ENCODE peak calls at places on chromosomes 3 and 15, in ten cellular contexts. P is gastrocnemius medialis, Q is Peyer's patch, V is A549, A is H1, F is uterus, J is body of pancreas, B is ovary, W is lower leg skin, I is GM12892. U is an unnamed sample.

GRCh38 chr15:51737538-51738305 is at the start of gene LYSMD2:
- DNase-seq in A (no peak), B (peak), F (peak), J (peak), I (peak), P (peak), Q (peak), V (peak), W (peak), U (peak)

GRCh38 chr3:124907957-124908356 is 20.8 kb upstream of the ITGB5 start:
- DNase-seq in V (no peak), A (no peak), I (no peak), B (no peak), J (no peak), F (no peak), W (no peak), P (no peak), Q (no peak), U (no peak)

GRCh38 chr3:126270145-126270811 is 86.9 kb downstream of the KLF15 start:
- DNase-seq in J (peak), W (no peak), Q (no peak), P (peak), V (no peak), I (no peak), F (peak), A (no peak), B (peak), U (no peak)

GRCh38 chr3:57184516-57184915 is 15.3 kb downstream of the HESX1 start:
- DNase-seq in J (no peak), W (no peak), A (no peak), V (no peak), I (no peak), B (no peak), Q (no peak), P (no peak), F (no peak), U (no peak)

GRCh38 chr3:143070977-143071551 is 48.5 kb upstream of the CHST2 start:
- DNase-seq in F (no peak), B (no peak), V (peak), A (no peak), W (no peak), I (no peak), P (no peak), J (no peak), Q (no peak), U (no peak)

GRCh38 chr15:99442268-99442897 is 123.4 kb upstream of the MEF2A start:
- DNase-seq in F (peak), P (no peak), I (no peak), V (peak), A (no peak), B (peak), W (peak), Q (peak), J (peak), U (peak)

GRCh38 chr3:65328148-65328547 is 640.3 kb upstream of the ADAMTS9 start:
- DNase-seq in I (no peak), A (no peak), Q (no peak), B (no peak), P (no peak), V (no peak), F (no peak), J (no peak), W (no peak), U (no peak)

GRCh38 chr3:39849992-39850706 is 40.7 kb downstream of the MYRIP start:
- DNase-seq in Q (no peak), V (no peak), P (no peak), W (no peak), J (no peak), B (no peak), F (no peak), I (no peak), A (no peak), U (no peak)

GRCh38 chr3:132232231-132232792 is 84.9 kb upstream of the ACP3 start:
- DNase-seq in I (no peak), P (no peak), F (no peak), W (no peak), J (no peak), A (no peak), Q (no peak), V (no peak), B (no peak), U (no peak)

GRCh38 chr3:59563072-59563605 is 513.3 kb upstream of the CFAP20DC start:
- DNase-seq in A (no peak), P (no peak), I (no peak), Q (no peak), B (no peak), V (no peak), J (no peak), F (no peak), W (no peak), U (no peak)

GRCh38 chr3:99479768-99480167 is 158.6 kb upstream of the COL8A1 start:
- DNase-seq in A (no peak), Q (no peak), J (no peak), V (no peak), P (no peak), B (no peak), F (no peak), W (no peak), I (no peak), U (no peak)

GRCh38 chr3:14474363-14475081 is 65.6 kb downstream of the GRIP2 start:
- DNase-seq in F (no peak), Q (no peak), I (no peak), P (peak), B (no peak), A (no peak), W (no peak), V (no peak), J (no peak), U (no peak)

GRCh38 chr15:75209289-75209676 is 7.6 kb downstream of the C15orf39 start:
- DNase-seq in W (no peak), J (no peak), F (no peak), Q (no peak), V (no peak), B (no peak), P (no peak), I (no peak), A (no peak), U (no peak)

DNA sequence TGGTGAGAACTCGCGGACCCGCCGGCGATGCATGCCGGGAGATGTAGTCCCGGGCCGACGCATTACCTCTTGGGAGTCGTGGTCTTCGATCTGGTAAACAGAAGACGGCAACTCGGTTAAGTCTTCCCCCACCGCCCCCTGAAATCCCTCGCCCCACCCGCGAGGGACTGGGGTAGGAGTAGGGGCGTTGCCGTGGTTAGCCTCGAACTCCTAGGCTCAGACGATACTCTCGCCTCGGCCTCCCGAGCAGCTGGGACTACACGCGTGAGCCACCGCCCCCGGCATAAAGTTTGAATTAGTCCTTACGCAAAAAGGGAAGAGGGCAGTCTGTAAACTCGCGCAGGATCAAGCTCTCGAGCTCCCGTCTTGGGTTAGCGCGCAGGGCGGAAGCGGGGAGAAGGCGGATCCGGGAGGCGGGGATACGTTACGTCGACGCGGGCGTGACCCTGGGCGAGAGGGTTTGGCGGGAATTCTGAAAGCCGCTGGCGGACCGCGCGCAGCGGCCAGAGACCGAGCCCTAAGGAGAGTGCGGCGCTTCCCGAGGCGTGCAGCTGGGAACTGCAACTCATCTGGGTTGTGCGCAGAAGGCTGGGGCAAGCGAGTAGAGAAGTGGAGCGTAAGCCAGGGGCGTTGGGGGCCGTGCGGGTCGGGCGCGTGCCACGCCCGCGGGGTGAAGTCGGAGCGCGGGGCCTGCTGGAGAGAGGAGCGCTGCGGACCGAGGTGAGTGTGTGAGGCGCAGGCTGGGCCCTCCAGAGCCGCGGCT is at the start of gene RAD51:
- DNase-seq in P (peak), W (peak), V (peak), Q (peak), B (peak), J (peak), A (peak), I (peak), F (peak), U (peak)
- TF ChIP-seq POLR2A in P (peak), W (no peak), V (peak), Q (peak), B (peak), J (peak), A (peak), I (peak), F (no peak), U (peak)

GRCh38 chr3:72447059-72447946 is 400.9 kb downstream of the SHQ1 start:
- DNase-seq in Q (peak), V (peak), F (peak), J (peak), A (peak), W (peak), I (peak), B (peak), P (peak), U (peak)
- TF ChIP-seq POLR2A in Q (peak), V (peak), F (no peak), J (no peak), A (peak), W (no peak), I (peak), B (no peak), P (peak), U (peak)

GRCh38 chr3:49015765-49016164 is 2.6 kb downstream of the DALRD3 start:
- DNase-seq in I (no peak), F (no peak), W (no peak), A (no peak), J (no peak), P (no peak), B (no peak), Q (no peak), V (no peak), U (no peak)

GRCh38 chr3:49013113-49013737 is 5.2 kb downstream of the DALRD3 start:
- DNase-seq in B (peak), A (no peak), P (no peak), I (no peak), W (no peak), V (no peak), J (no peak), F (no peak), Q (no peak), U (no peak)

GRCh38 chr3:49015072-49015471 is 3.3 kb downstream of the DALRD3 start:
- DNase-seq in I (no peak), J (no peak), B (no peak), V (no peak), W (no peak), A (no peak), F (no peak), Q (no peak), P (no peak), U (no peak)

GRCh38 chr3:49012441-49013017 is 5.3 kb downstream of the WDR6 start:
- DNase-seq in P (no peak), W (no peak), F (no peak), A (no peak), I (no peak), Q (no peak), B (no peak), J (peak), V (no peak), U (no peak)

GRCh38 chr3:49013738-49014660 is 4.4 kb downstream of the DALRD3 start:
- DNase-seq in V (peak), B (peak), A (peak), P (no peak), Q (peak), W (no peak), F (no peak), J (peak), I (peak), U (no peak)
- TF ChIP-seq POLR2A in V (no peak), B (no peak), A (no peak), P (no peak), Q (no peak), W (no peak), F (no peak), J (no peak), I (peak), U (no peak)

DNA sequence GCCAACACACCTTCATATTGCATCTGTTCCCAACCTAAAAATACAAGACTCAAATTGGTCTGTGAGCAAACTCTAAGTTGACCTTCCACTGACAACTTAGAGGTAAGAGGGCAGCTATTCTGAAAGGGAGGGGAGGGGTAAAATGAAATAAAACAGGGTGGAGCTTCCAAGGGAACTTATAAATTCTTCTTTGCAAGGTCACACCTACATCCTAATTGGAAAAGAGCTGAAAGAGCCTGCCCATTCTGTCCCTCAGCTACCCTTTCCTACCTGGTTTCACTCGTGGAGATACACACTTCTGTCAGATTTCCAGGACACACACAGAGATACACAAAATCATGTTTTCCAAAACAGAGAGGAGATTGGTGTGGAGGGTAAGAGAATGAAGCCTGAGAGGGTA is 1.0 kb downstream of the ILDR1 start:
- DNase-seq in P (no peak), Q (no peak), J (no peak), V (no peak), A (no peak), B (no peak), F (no peak), W (no peak), I (no peak), U (no peak)
- TF ChIP-seq POLR2A in P (no peak), Q (no peak), J (no peak), V (no peak), A (no peak), B (no peak), F (no peak), W (no peak), I (no peak), U (no peak)

GRCh38 chr3:105865867-105866350 is 2.9 kb downstream of the CBLB start:
- DNase-seq in W (no peak), V (no peak), F (no peak), P (no peak), I (no peak), A (no peak), J (no peak), B (no peak), Q (no peak), U (no peak)

GRCh38 chr3:105865016-105865623 is 3.7 kb downstream of the CBLB start:
- DNase-seq in W (no peak), Q (no peak), P (no peak), V (no peak), B (no peak), F (no peak), J (no peak), I (no peak), A (no peak), U (no peak)

GRCh38 chr3:105867690-105868449 is 942 bp downstream of the CBLB start:
- DNase-seq in F (no peak), A (no peak), B (no peak), Q (no peak), I (no peak), W (no peak), V (no peak), J (no peak), P (no peak), U (no peak)

GRCh38 chr3:105868450-105868744 is 415 bp downstream of the CBLB start:
- DNase-seq in A (peak), B (peak), J (peak), I (peak), F (peak), V (peak), W (peak), Q (peak), P (peak), U (peak)

GRCh38 chr3:105866656-105867653 is 1.9 kb downstream of the CBLB start:
- DNase-seq in V (no peak), I (peak), W (no peak), F (no peak), J (no peak), A (no peak), P (no peak), B (no peak), Q (no peak), U (no peak)
- TF ChIP-seq POLR2A in V (no peak), I (no peak), W (no peak), F (peak), J (no peak), A (no peak), P (peak), B (no peak), Q (no peak), U (no peak)

GRCh38 chr3:186988806-186989205 is 58.5 kb downstream of the ST6GAL1 start:
- DNase-seq in B (no peak), F (no peak), V (no peak), I (no peak), A (no peak), J (no peak), P (no peak), Q (no peak), W (no peak), U (no peak)

GRCh38 chr3:186989429-186989828 is 59.1 kb downstream of the ST6GAL1 start:
- DNase-seq in P (no peak), Q (no peak), F (no peak), B (no peak), I (no peak), J (no peak), W (no peak), V (no peak), A (no peak), U (no peak)

GRCh38 chr3:186990282-186990681 is 60.0 kb downstream of the ST6GAL1 start:
- DNase-seq in Q (no peak), F (no peak), I (no peak), B (no peak), P (no peak), A (no peak), W (no peak), J (no peak), V (no peak), U (no peak)

GRCh38 chr3:186991470-186991869 is 61.1 kb downstream of the ST6GAL1 start:
- DNase-seq in Q (no peak), F (no peak), W (no peak), P (no peak), V (no peak), J (no peak), I (no peak), A (no peak), B (no peak), U (no peak)

DNA sequence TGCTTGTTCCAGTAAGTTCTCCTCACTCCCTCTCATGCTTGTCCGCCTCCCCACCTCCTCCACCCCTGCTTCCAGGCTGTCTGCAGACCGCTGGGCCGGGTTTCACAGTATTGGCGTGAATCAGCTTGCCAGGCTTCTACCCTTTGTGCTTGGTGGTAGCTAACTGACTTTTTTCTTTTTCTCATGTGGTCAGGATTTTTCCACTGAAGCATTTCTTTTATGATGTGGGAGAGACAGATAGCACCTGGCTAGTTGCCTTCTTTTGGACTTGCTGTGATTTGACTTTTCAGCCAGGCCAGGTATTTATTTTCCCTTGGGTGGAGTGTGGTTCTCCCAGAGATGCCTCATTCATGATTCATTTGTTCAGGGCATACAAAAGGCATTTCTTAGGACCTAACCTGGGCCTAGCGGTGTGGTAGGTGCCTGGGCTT is 60.6 kb downstream of the ST6GAL1 start:
- DNase-seq in W (no peak), J (no peak), V (no peak), F (peak), I (no peak), B (no peak), P (peak), A (no peak), Q (no peak), U (peak)
- TF ChIP-seq POLR2A in W (no peak), J (no peak), V (no peak), F (no peak), I (no peak), B (no peak), P (no peak), A (no peak), Q (no peak), U (no peak)

GRCh38 chr3:150371741-150372254 is 36.3 kb upstream of the TSC22D2 start:
- DNase-seq in A (no peak), I (no peak), Q (no peak), J (peak), B (no peak), F (peak), V (peak), W (peak), P (peak), U (peak)
- TF ChIP-seq POLR2A in A (no peak), I (no peak), Q (peak), J (peak), B (no peak), F (peak), V (no peak), W (no peak), P (peak), U (peak)